ENCODE peak calls at places on chromosomes 16 and 17, in five cellular contexts. One of them, this sample, is unnamed.

GRCh38 chr17:81553616-81554181 is 1.5 kb upstream of the FAAP100 start:
- DNase-seq in suprapubic skin: peak; percentile 80
- DNase-seq in Caco-2: no peak
- DNase-seq in lung: no peak
- DNase-seq in small intestine: peak; percentile 19
- DNase-seq in this sample: no peak

GRCh38 chr17:35752471-35752870 is 568 bp downstream of the GAS2L2 start:
- DNase-seq in suprapubic skin: no peak
- DNase-seq in small intestine: no peak
- DNase-seq in Caco-2: no peak
- DNase-seq in lung: no peak
- DNase-seq in this sample: no peak

GRCh38 chr17:52178013-52178412 is 19.5 kb upstream of the CA10 start:
- DNase-seq in small intestine: no peak
- DNase-seq in lung: no peak
- DNase-seq in Caco-2: no peak
- DNase-seq in suprapubic skin: no peak
- DNase-seq in this sample: no peak

GRCh38 chr17:60415146-60415545 is 7.1 kb upstream of the CHCT1 start:
- DNase-seq in lung: no peak
- DNase-seq in Caco-2: no peak
- DNase-seq in small intestine: no peak
- DNase-seq in suprapubic skin: no peak
- DNase-seq in this sample: no peak

GRCh38 chr17:28508325-28508724 is 2.2 kb downstream of the FOXN1 start:
- DNase-seq in Caco-2: no peak
- DNase-seq in suprapubic skin: no peak
- DNase-seq in small intestine: no peak
- DNase-seq in lung: no peak
- DNase-seq in this sample: no peak

GRCh38 chr17:80761421-80761871 is 216.8 kb downstream of the RPTOR start:
- DNase-seq in suprapubic skin: no peak
- DNase-seq in small intestine: no peak
- DNase-seq in Caco-2: no peak
- DNase-seq in lung: no peak
- DNase-seq in this sample: no peak

GRCh38 chr16:23922406-23922805 is 86.6 kb downstream of the PRKCB start:
- DNase-seq in small intestine: no peak
- DNase-seq in suprapubic skin: no peak
- DNase-seq in Caco-2: no peak
- DNase-seq in lung: no peak
- DNase-seq in this sample: no peak

GRCh38 chr17:36627101-36627500 is 25.7 kb downstream of the MRM1 start:
- DNase-seq in small intestine: no peak
- DNase-seq in lung: no peak
- DNase-seq in suprapubic skin: no peak
- DNase-seq in Caco-2: no peak
- DNase-seq in this sample: no peak

GRCh38 chr17:42183741-42184711 is 1.2 kb downstream of the HCRT start:
- DNase-seq in lung: peak; percentile 61
- DNase-seq in Caco-2: peak; percentile 89
- DNase-seq in suprapubic skin: no peak
- DNase-seq in small intestine: peak; percentile 74
- DNase-seq in this sample: peak; percentile 53

GRCh38 chr17:12821376-12821940 is 32.2 kb downstream of the ARHGAP44 start:
- DNase-seq in Caco-2: no peak
- DNase-seq in small intestine: peak; percentile 80
- DNase-seq in lung: no peak
- DNase-seq in suprapubic skin: no peak
- DNase-seq in this sample: no peak

GRCh38 chr17:30548189-30548588 is 71.0 kb downstream of the GOSR1 start:
- DNase-seq in suprapubic skin: no peak
- DNase-seq in lung: no peak
- DNase-seq in small intestine: no peak
- DNase-seq in Caco-2: no peak
- DNase-seq in this sample: no peak

GRCh38 chr16:65075877-65076276 is 46.0 kb downstream of the CDH11 start:
- DNase-seq in lung: no peak
- DNase-seq in suprapubic skin: no peak
- DNase-seq in Caco-2: no peak
- DNase-seq in small intestine: no peak
- DNase-seq in this sample: no peak

GRCh38 chr17:64470676-64471075 is 21.8 kb downstream of the MILR1 start:
- DNase-seq in suprapubic skin: no peak
- DNase-seq in small intestine: no peak
- DNase-seq in lung: no peak
- DNase-seq in Caco-2: no peak
- DNase-seq in this sample: no peak

GRCh38 chr16:88535857-88536222 is 34.4 kb upstream of the ZC3H18 start:
- DNase-seq in suprapubic skin: no peak
- DNase-seq in Caco-2: no peak
- DNase-seq in lung: no peak
- DNase-seq in small intestine: no peak
- DNase-seq in this sample: no peak

GRCh38 chr17:76791053-76791980 is 53.4 kb downstream of the MFSD11 start:
- DNase-seq in lung: no peak
- DNase-seq in small intestine: no peak
- DNase-seq in Caco-2: no peak
- DNase-seq in suprapubic skin: no peak
- DNase-seq in this sample: no peak

GRCh38 chr17:16352838-16353701 is at the start of gene CENPV:
- DNase-seq in small intestine: peak; percentile 59
- DNase-seq in Caco-2: peak; percentile 82
- DNase-seq in suprapubic skin: peak; percentile 78
- DNase-seq in lung: peak; percentile 40
- DNase-seq in this sample: peak; percentile 28

GRCh38 chr17:76381633-76382304 is 2.6 kb upstream of the SPHK1 start:
- DNase-seq in suprapubic skin: no peak
- DNase-seq in lung: no peak
- DNase-seq in Caco-2: no peak
- DNase-seq in small intestine: no peak
- DNase-seq in this sample: no peak

GRCh38 chr17:39702901-39703893 is 3.3 kb downstream of the ERBB2 start:
- DNase-seq in suprapubic skin: no peak
- DNase-seq in lung: no peak
- DNase-seq in Caco-2: no peak
- DNase-seq in small intestine: no peak
- DNase-seq in this sample: no peak

GRCh38 chr17:64074704-64075484 is 54.5 kb upstream of the ICAM2 start:
- DNase-seq in lung: peak; percentile 52
- DNase-seq in suprapubic skin: no peak
- DNase-seq in small intestine: peak; percentile 89
- DNase-seq in Caco-2: peak; percentile 27
- DNase-seq in this sample: no peak

GRCh38 chr16:69315486-69316311 is 4.5 kb downstream of the VPS4A start:
- DNase-seq in suprapubic skin: no peak
- DNase-seq in Caco-2: no peak
- DNase-seq in lung: no peak
- DNase-seq in small intestine: no peak
- DNase-seq in this sample: no peak

GRCh38 chr16:78105517-78105916 is 6.1 kb downstream of the WWOX start:
- DNase-seq in small intestine: no peak
- DNase-seq in Caco-2: no peak
- DNase-seq in suprapubic skin: no peak
- DNase-seq in lung: no peak
- DNase-seq in this sample: no peak

GRCh38 chr16:24499193-24499814 is 40.1 kb upstream of the RBBP6 start:
- DNase-seq in small intestine: peak; percentile 14
- DNase-seq in Caco-2: peak; percentile 49
- DNase-seq in lung: no peak
- DNase-seq in suprapubic skin: no peak
- DNase-seq in this sample: no peak

GRCh38 chr16:75254359-75254837 is 3.0 kb upstream of the BCAR1 start:
- DNase-seq in small intestine: peak; percentile 35
- DNase-seq in suprapubic skin: peak; percentile 83
- DNase-seq in Caco-2: no peak
- DNase-seq in lung: peak; percentile 52
- DNase-seq in this sample: no peak

GRCh38 chr17:39946551-39947330 is 16.1 kb upstream of the GSDMA start:
- DNase-seq in Caco-2: no peak
- DNase-seq in suprapubic skin: no peak
- DNase-seq in small intestine: no peak
- DNase-seq in lung: no peak
- DNase-seq in this sample: no peak

GRCh38 chr17:2346475-2346874 is 9.2 kb downstream of the SGSM2 start:
- DNase-seq in small intestine: no peak
- DNase-seq in suprapubic skin: no peak
- DNase-seq in Caco-2: peak; percentile 65
- DNase-seq in lung: peak; percentile 54
- DNase-seq in this sample: no peak

GRCh38 chr16:14405611-14406537 is 224.2 kb downstream of the PARN start:
- DNase-seq in small intestine: peak; percentile 27
- DNase-seq in lung: no peak
- DNase-seq in Caco-2: peak; percentile 59
- DNase-seq in suprapubic skin: no peak
- DNase-seq in this sample: no peak

GRCh38 chr17:59707971-59708425 is 544 bp downstream of the VMP1 start:
- DNase-seq in Caco-2: no peak
- DNase-seq in suprapubic skin: no peak
- DNase-seq in lung: no peak
- DNase-seq in small intestine: no peak
- DNase-seq in this sample: no peak

GRCh38 chr16:4904942-4905615 is 31.9 kb downstream of the PPL start:
- DNase-seq in lung: no peak
- DNase-seq in suprapubic skin: no peak
- DNase-seq in Caco-2: no peak
- DNase-seq in small intestine: no peak
- DNase-seq in this sample: no peak

GRCh38 chr16:82524939-82525338 is 101.8 kb upstream of the CDH13 start:
- DNase-seq in suprapubic skin: no peak
- DNase-seq in small intestine: no peak
- DNase-seq in Caco-2: no peak
- DNase-seq in lung: no peak
- DNase-seq in this sample: no peak

GRCh38 chr17:933168-934083 is 46.1 kb downstream of the NXN start:
- DNase-seq in small intestine: no peak
- DNase-seq in suprapubic skin: no peak
- DNase-seq in Caco-2: peak; percentile 82
- DNase-seq in lung: peak; percentile 83
- DNase-seq in this sample: no peak

GRCh38 chr17:44389281-44389680 is at the start of gene ITGA2B:
- DNase-seq in lung: no peak
- DNase-seq in suprapubic skin: peak; percentile 32
- DNase-seq in small intestine: no peak
- DNase-seq in Caco-2: no peak
- DNase-seq in this sample: no peak

GRCh38 chr17:13078591-13078990 is 60.8 kb upstream of the ELAC2 start:
- DNase-seq in suprapubic skin: no peak
- DNase-seq in small intestine: no peak
- DNase-seq in lung: no peak
- DNase-seq in Caco-2: no peak
- DNase-seq in this sample: no peak

GRCh38 chr17:76237859-76238313 is 2.4 kb downstream of the RNF157 start:
- DNase-seq in suprapubic skin: no peak
- DNase-seq in Caco-2: peak; percentile 39
- DNase-seq in small intestine: peak; percentile 87
- DNase-seq in lung: no peak
- DNase-seq in this sample: no peak

GRCh38 chr17:67833946-67834631 is 8.8 kb downstream of the BPTF start:
- DNase-seq in Caco-2: peak; percentile 19
- DNase-seq in small intestine: no peak
- DNase-seq in suprapubic skin: no peak
- DNase-seq in lung: no peak
- DNase-seq in this sample: no peak

GRCh38 chr16:69626256-69626655 is 60.5 kb downstream of the NFAT5 start:
- DNase-seq in small intestine: no peak
- DNase-seq in Caco-2: no peak
- DNase-seq in lung: no peak
- DNase-seq in suprapubic skin: no peak
- DNase-seq in this sample: no peak

GRCh38 chr17:46028969-46029565 is 30.0 kb downstream of the STH start:
- DNase-seq in lung: no peak
- DNase-seq in Caco-2: no peak
- DNase-seq in small intestine: no peak
- DNase-seq in suprapubic skin: no peak
- DNase-seq in this sample: no peak

GRCh38 chr16:21033707-21034106 is 116.9 kb downstream of the DNAH3 start:
- DNase-seq in Caco-2: no peak
- DNase-seq in suprapubic skin: no peak
- DNase-seq in lung: no peak
- DNase-seq in small intestine: no peak
- DNase-seq in this sample: no peak

GRCh38 chr16:3135120-3135715 is 389 bp downstream of the ZNF213 start:
- DNase-seq in suprapubic skin: no peak
- DNase-seq in Caco-2: no peak
- DNase-seq in small intestine: peak; percentile 30
- DNase-seq in lung: no peak
- DNase-seq in this sample: no peak

GRCh38 chr16:52123842-52124241 is 423.1 kb downstream of the TOX3 start:
- DNase-seq in suprapubic skin: no peak
- DNase-seq in small intestine: no peak
- DNase-seq in lung: no peak
- DNase-seq in Caco-2: no peak
- DNase-seq in this sample: no peak

GRCh38 chr17:79747508-79748295 is 17.0 kb downstream of the ENPP7 start:
- DNase-seq in small intestine: no peak
- DNase-seq in Caco-2: no peak
- DNase-seq in lung: no peak
- DNase-seq in suprapubic skin: no peak
- DNase-seq in this sample: no peak
- H3K4me3 ChIP-seq in small intestine: no peak overlapping the region
- H3K4me3 ChIP-seq in Caco-2: no peak overlapping the region
- H3K4me3 ChIP-seq in lung: no peak overlapping the region
- H3K4me3 ChIP-seq in suprapubic skin: no peak overlapping the region
- H3K4me3 ChIP-seq in this sample: no peak overlapping the region

GRCh38 chr17:57090560-57091185 is 5.6 kb downstream of the AKAP1 start:
- DNase-seq in lung: no peak
- DNase-seq in small intestine: no peak
- DNase-seq in suprapubic skin: peak; percentile 50
- DNase-seq in Caco-2: no peak
- DNase-seq in this sample: no peak
- H3K4me1 ChIP-seq in lung: peaks cover 15% of the 10 kb centered on the region
- H3K4me1 ChIP-seq in small intestine: peaks cover 22% of the 10 kb centered on the region
- H3K4me1 ChIP-seq in suprapubic skin: peaks cover 38% of the 10 kb centered on the region
- H3K4me1 ChIP-seq in Caco-2: peaks cover 18% of the 10 kb centered on the region
- H3K4me1 ChIP-seq in this sample: peaks cover 35% of the 10 kb centered on the region

GRCh38 chr16:684961-685696 is 995 bp upstream of the JMJD8 start:
- DNase-seq in suprapubic skin: no peak
- DNase-seq in lung: no peak
- DNase-seq in small intestine: no peak
- DNase-seq in Caco-2: peak; percentile 72
- DNase-seq in this sample: no peak
- H3K4me3 ChIP-seq in suprapubic skin: peak overlapping the region; percentile 68
- H3K4me3 ChIP-seq in lung: no peak overlapping the region
- H3K4me3 ChIP-seq in small intestine: peak overlapping the region; percentile 78
- H3K4me3 ChIP-seq in Caco-2: peak overlapping the region; percentile 86
- H3K4me3 ChIP-seq in this sample: peak overlapping the region; percentile 56

GRCh38 chr16:85262558-85263196 is 150.4 kb upstream of the CIBAR2 start:
- DNase-seq in Caco-2: no peak
- DNase-seq in lung: peak; percentile 36
- DNase-seq in small intestine: no peak
- DNase-seq in suprapubic skin: no peak
- DNase-seq in this sample: no peak
- H3K4me1 ChIP-seq in Caco-2: no peaks in the 10 kb centered on the region
- H3K4me1 ChIP-seq in lung: no peaks in the 10 kb centered on the region
- H3K4me1 ChIP-seq in small intestine: no peaks in the 10 kb centered on the region
- H3K4me1 ChIP-seq in suprapubic skin: no peaks in the 10 kb centered on the region
- H3K4me1 ChIP-seq in this sample: peaks cover 15% of the 10 kb centered on the region

This sample was measured in tibial nerve.